ENCODE peak calls at places on chromosomes 7 and 10, in four cellular contexts. O is CD4-positive, alpha-beta T cell; B is body of pancreas; E is lung. Z is an unnamed sample.

GRCh38 chr7:19899517-19899916 is 126.1 kb upstream of the TMEM196 start:
- DNase-seq in O (no peak), B (no peak), E (no peak), Z (no peak)

GRCh38 chr7:81487512-81487911 is 282.3 kb downstream of the HGF start:
- DNase-seq in O (no peak), B (no peak), E (no peak), Z (no peak)

GRCh38 chr7:157618823-157619606 is 282.2 kb downstream of the DNAJB6 start:
- DNase-seq in O (no peak), B (no peak), E (no peak), Z (no peak)

GRCh38 chr10:92074126-92074887 is 150.7 kb downstream of the BTAF1 start:
- DNase-seq in O (no peak), B (peak; percentile 32), E (no peak), Z (no peak)

GRCh38 chr10:92681306-92681823 is 8.4 kb upstream of the HHEX start:
- DNase-seq in O (no peak), B (no peak), E (no peak), Z (no peak)

GRCh38 chr7:34430456-34430855 is 227.6 kb upstream of the NPSR1 start:
- DNase-seq in O (no peak), B (no peak), E (no peak), Z (peak; percentile 12)

GRCh38 chr7:150753239-150753638 is 16.0 kb downstream of the GIMAP5 start:
- DNase-seq in O (no peak), B (no peak), E (no peak), Z (no peak)

GRCh38 chr10:101020427-101020826 is 10.5 kb downstream of the PDZD7 start:
- DNase-seq in O (no peak), B (no peak), E (no peak), Z (no peak)

GRCh38 chr7:3695602-3696001 is 394.6 kb downstream of the SDK1 start:
- DNase-seq in O (no peak), B (no peak), E (no peak), Z (no peak)

GRCh38 chr7:29892231-29892630 is 85.9 kb downstream of the WIPF3 start:
- DNase-seq in O (no peak), B (no peak), E (no peak), Z (no peak)

GRCh38 chr10:49484501-49485230 is 54.3 kb downstream of the ERCC6 start:
- DNase-seq in O (no peak), B (no peak), E (no peak), Z (no peak)

GRCh38 chr10:24255907-24256306 is 47.0 kb downstream of the KIAA1217 start:
- DNase-seq in O (no peak), B (no peak), E (no peak), Z (peak; percentile 91)

GRCh38 chr10:543862-544822 is 145.3 kb downstream of the DIP2C start:
- DNase-seq in O (no peak), B (no peak), E (no peak), Z (no peak)

GRCh38 chr10:95499482-95499989 is 61.6 kb downstream of the SORBS1 start:
- DNase-seq in O (no peak), B (no peak), E (no peak), Z (no peak)

GRCh38 chr10:11851910-11852309 is 28.8 kb downstream of the PROSER2 start:
- DNase-seq in O (no peak), B (no peak), E (no peak), Z (no peak)

GRCh38 chr10:117543245-117543998 is 876 bp downstream of the EMX2 start:
- DNase-seq in O (no peak), B (no peak), E (no peak), Z (no peak)

GRCh38 chr10:88735661-88736060 is 24.2 kb upstream of the LIPN start:
- DNase-seq in O (no peak), B (no peak), E (no peak), Z (no peak)

GRCh38 chr10:60957667-60958221 is 13.8 kb upstream of the RHOBTB1 start:
- DNase-seq in O (no peak), B (no peak), E (no peak), Z (no peak)

GRCh38 chr7:2626498-2627117 is 5.2 kb upstream of the TTYH3 start:
- DNase-seq in O (no peak), B (peak; percentile 9), E (no peak), Z (no peak)

GRCh38 chr7:82384051-82384464 is 59.5 kb downstream of the CACNA2D1 start:
- DNase-seq in O (no peak), B (no peak), E (no peak), Z (no peak)

GRCh38 chr7:154347867-154348266 is 295.7 kb downstream of the DPP6 start:
- DNase-seq in O (no peak), B (no peak), E (no peak), Z (no peak)

GRCh38 chr10:99532194-99532593 is 548 bp upstream of the NKX2-3 start:
- DNase-seq in O (no peak), B (no peak), E (no peak), Z (no peak)
- H3K27me3 ChIP-seq in O (peaks cover 94% of the 10 kb centered on the region), B (peaks cover 65% of the 10 kb centered on the region), E (peaks cover 26% of the 10 kb centered on the region), Z (peaks cover 95% of the 10 kb centered on the region)

GRCh38 chr7:128679920-128680319 is 7.8 kb downstream of the GARIN1A start:
- DNase-seq in O (no peak), B (no peak), E (no peak), Z (no peak)

GRCh38 chr7:128673571-128673970 is 1.5 kb downstream of the GARIN1A start:
- DNase-seq in O (no peak), B (no peak), E (no peak), Z (no peak)

GRCh38 chr7:128672927-128673517 is 930 bp downstream of the GARIN1A start:
- DNase-seq in O (no peak), B (peak; percentile 29), E (no peak), Z (no peak)

GRCh38 chr7:128671992-128672391 is at the start of gene GARIN1A:
- DNase-seq in O (no peak), B (no peak), E (no peak), Z (no peak)

GRCh38 chr7:128676665-128677064 is 4.6 kb downstream of the GARIN1A start:
- DNase-seq in O (no peak), B (no peak), E (no peak), Z (no peak)
- H3K27me3 ChIP-seq in O (no peaks in the 10 kb centered on the region), B (no peaks in the 10 kb centered on the region), E (no peaks in the 10 kb centered on the region), Z (no peaks in the 10 kb centered on the region)

GRCh38 chr7:25885057-25885576 is 266.9 kb upstream of the NFE2L3 start:
- DNase-seq in O (no peak), B (no peak), E (no peak), Z (no peak)
- H3K27me3 ChIP-seq in O (peaks cover 16% of the 10 kb centered on the region), B (no peaks in the 10 kb centered on the region), E (peaks cover 4% of the 10 kb centered on the region), Z (no peaks in the 10 kb centered on the region)

DNA sequence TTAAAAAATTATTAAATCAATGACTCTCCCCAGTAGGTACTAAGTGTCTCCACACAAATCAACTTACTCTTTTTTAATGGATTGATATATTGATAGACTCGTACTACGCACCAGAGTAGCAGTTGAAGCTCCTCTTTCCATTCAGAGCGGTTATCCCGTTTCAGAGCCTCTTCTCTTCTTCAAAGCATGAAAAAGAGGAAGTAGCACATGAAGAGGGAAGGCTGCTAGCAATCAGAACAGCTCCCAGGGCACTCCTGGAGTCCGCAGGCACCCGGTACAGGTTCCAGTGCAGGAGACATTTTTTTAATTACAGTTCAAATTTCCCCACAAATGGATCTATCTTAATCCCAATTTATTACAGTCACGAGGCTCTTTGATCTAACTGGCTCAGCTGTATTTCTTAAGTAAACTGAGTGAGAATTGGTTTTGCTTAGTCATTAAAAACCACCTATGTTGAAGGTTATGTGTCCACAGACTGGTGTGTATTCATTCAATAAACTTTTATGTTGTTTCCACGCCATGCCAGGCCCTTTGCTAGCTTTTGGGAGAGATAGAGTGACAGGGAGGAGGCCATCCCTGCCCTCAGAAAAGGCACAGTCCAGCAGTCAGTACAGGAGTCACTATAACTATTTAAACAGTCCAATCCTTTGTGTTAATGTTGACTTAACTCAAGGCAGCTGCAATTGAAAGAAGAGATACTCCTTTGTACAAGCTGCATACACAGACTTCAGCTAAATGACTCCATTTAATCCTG is 32.1 kb upstream of the CALN1 start:
- DNase-seq in O (no peak), B (no peak), E (no peak), Z (peak; percentile 33)
- H3K27me3 ChIP-seq in O (no peaks in the 10 kb centered on the region), B (no peaks in the 10 kb centered on the region), E (peaks cover 3% of the 10 kb centered on the region), Z (peaks cover 2% of the 10 kb centered on the region)

GRCh38 chr7:156148547-156148946 is 336.3 kb upstream of the SHH start:
- DNase-seq in O (no peak), B (no peak), E (no peak), Z (no peak)

GRCh38 chr7:156151082-156151481 is 338.8 kb upstream of the SHH start:
- DNase-seq in O (no peak), B (no peak), E (no peak), Z (no peak)

GRCh38 chr7:156147104-156147503 is 334.8 kb upstream of the SHH start:
- DNase-seq in O (no peak), B (peak; percentile 61), E (no peak), Z (no peak)

GRCh38 chr7:156147771-156148504 is 335.7 kb upstream of the SHH start:
- DNase-seq in O (no peak), B (no peak), E (no peak), Z (no peak)

GRCh38 chr7:156148995-156149394 is 336.7 kb upstream of the SHH start:
- DNase-seq in O (no peak), B (no peak), E (no peak), Z (no peak)
- H3K27me3 ChIP-seq in O (no peaks in the 10 kb centered on the region), B (no peaks in the 10 kb centered on the region), E (no peaks in the 10 kb centered on the region), Z (no peaks in the 10 kb centered on the region)

DNA sequence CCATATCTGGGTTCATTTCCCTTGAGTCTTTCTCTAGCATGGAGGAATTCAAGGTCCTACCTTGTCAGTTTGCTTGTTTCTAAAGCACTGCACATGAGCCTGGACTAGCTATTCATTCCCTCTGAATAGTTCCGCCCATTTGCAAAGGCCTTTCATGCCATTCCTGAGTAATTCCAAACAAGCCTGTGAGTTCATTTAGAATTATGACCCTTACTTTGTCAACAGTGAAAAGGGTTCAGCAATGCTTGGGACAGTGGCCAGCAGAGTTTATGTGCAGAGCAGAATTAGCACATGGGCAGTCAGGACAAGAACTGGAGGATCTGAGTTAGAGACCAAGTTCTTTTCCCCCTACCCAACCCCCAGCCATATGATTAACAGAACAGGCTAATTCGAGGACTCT is 27.9 kb upstream of the CRTAC1 start:
- DNase-seq in O (no peak), B (no peak), E (no peak), Z (no peak)
- H3K27me3 ChIP-seq in O (peaks cover 22% of the 10 kb centered on the region), B (no peaks in the 10 kb centered on the region), E (peaks cover 3% of the 10 kb centered on the region), Z (no peaks in the 10 kb centered on the region)

Z was measured in prostate gland.